ENCODE peak calls at places on chromosome 12, in four cellular contexts. B, V, Y and H are unnamed samples.

GRCh38 chr12:96985515-96986362 is 78.7 kb downstream of the NEDD1 start:
- DNase-seq in V (no peak), B (peak), Y (peak), H (no peak)

GRCh38 chr12:80472912-80473500 is 29.0 kb downstream of the PTPRQ start:
- DNase-seq in B (peak), V (peak), Y (no peak), H (peak)

GRCh38 chr12:124750787-124751471 is 112.7 kb downstream of the SCARB1 start:
- DNase-seq in V (no peak), Y (no peak), B (peak), H (no peak)

GRCh38 chr12:1629338-1630080 is 478 bp downstream of the WNT5B start:
- DNase-seq in V (peak), B (peak), Y (peak), H (no peak)

GRCh38 chr12:94638521-94638920 is 11.8 kb downstream of the TMCC3 start:
- DNase-seq in V (no peak), Y (no peak), B (no peak), H (no peak)

GRCh38 chr12:51242150-51242549 is 3.5 kb downstream of the DAZAP2 start:
- DNase-seq in Y (no peak), B (no peak), V (no peak), H (no peak)

GRCh38 chr12:67067453-67068203 is 201.5 kb upstream of the CAND1 start:
- DNase-seq in V (no peak), B (no peak), Y (no peak), H (no peak)

GRCh38 chr12:93571854-93572711 is at the start of gene SOCS2:
- DNase-seq in V (no peak), Y (peak), B (peak), H (peak)

GRCh38 chr12:106248177-106248848 is 493 bp upstream of the CKAP4 start:
- DNase-seq in Y (peak), V (peak), B (peak), H (peak)

GRCh38 chr12:28130625-28131598 is 59.3 kb upstream of the CCDC91 start:
- DNase-seq in B (no peak), Y (no peak), V (peak), H (peak)

GRCh38 chr12:14962797-14963196 is 1.4 kb upstream of the ARHGDIB start:
- DNase-seq in V (no peak), Y (no peak), B (no peak), H (no peak)

GRCh38 chr12:105882404-105882803 is 256.4 kb downstream of the NUAK1 start:
- DNase-seq in Y (no peak), V (peak), B (peak), H (peak)

GRCh38 chr12:87280356-87280755 is 748.8 kb downstream of the C12orf50 start:
- DNase-seq in Y (no peak), B (no peak), V (no peak), H (no peak)

GRCh38 chr12:103524238-103524875 is 28.6 kb upstream of the C12orf42 start:
- DNase-seq in B (no peak), Y (no peak), V (no peak), H (no peak)

GRCh38 chr12:51507188-51507587 is 82.6 kb downstream of the SLC4A8 start:
- DNase-seq in B (no peak), Y (no peak), V (no peak), H (no peak)

GRCh38 chr12:1662761-1663439 is 28.0 kb upstream of the ADIPOR2 start:
- DNase-seq in Y (peak), V (peak), B (peak), H (no peak)

GRCh38 chr12:116125084-116125483 is 152.4 kb downstream of the MED13L start:
- DNase-seq in V (no peak), B (no peak), Y (no peak), H (no peak)

GRCh38 chr12:116125981-116126566 is 151.4 kb downstream of the MED13L start:
- DNase-seq in Y (no peak), V (peak), B (no peak), H (peak)

GRCh38 chr12:116121453-116121871 is 156.0 kb downstream of the MED13L start:
- DNase-seq in B (no peak), V (peak), Y (no peak), H (peak)

GRCh38 chr12:116122639-116123038 is 154.9 kb downstream of the MED13L start:
- DNase-seq in Y (no peak), V (no peak), B (no peak), H (no peak)

GRCh38 chr12:116123511-116124258 is 153.8 kb downstream of the MED13L start:
- DNase-seq in B (peak), V (peak), Y (no peak), H (peak)
- H3K4me3 ChIP-seq in B (no peak), V (peak), Y (no peak), H (no peak)

DNA sequence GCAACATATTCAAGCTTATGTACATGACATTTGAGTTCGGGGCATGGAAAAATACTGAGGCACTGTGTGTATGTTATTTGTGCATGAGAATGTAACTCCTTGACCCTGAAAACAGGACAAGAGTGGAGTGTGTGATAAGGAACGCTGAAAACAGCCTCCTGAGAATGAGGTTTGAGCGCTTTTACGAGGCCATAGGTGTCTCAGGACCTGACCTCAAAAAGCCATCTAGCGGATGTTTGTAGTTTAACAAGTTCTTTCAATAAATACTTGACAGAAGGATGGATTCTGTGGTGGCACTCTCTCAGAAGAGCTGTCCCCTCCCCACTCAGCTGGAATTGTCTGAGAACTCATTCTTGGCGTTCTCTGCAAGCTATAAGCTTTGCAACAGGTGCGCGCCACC is 350.5 kb upstream of the TMTC1 start:
- DNase-seq in Y (no peak), V (no peak), B (peak), H (no peak)
- H3K4me3 ChIP-seq in Y (no peak), V (no peak), B (no peak), H (no peak)

DNA sequence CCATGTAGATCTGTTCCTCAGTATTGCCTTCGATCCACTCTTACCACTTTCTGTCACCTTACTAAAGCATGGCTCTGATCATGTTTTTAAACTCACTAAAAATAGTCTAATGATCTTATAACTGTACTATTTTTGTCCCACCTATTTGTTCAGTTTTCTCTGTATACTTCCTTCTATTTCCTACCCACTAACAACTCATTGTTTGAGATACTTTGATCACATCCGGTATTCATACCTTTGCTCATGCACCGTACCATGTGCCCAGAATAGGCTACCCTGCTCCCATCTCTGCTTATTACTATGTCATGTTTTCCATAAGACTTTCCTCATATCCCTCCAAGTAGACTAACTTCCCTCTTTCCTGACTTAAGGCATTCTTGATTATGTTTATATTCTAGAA is 128.6 kb downstream of the MED13L start:
- DNase-seq in V (no peak), Y (no peak), B (no peak), H (no peak)
- H3K4me3 ChIP-seq in V (no peak), Y (no peak), B (no peak), H (no peak)

GRCh38 chr12:50111417-50111692 is 681 bp upstream of the COX14 start:
- DNase-seq in B (no peak), Y (no peak), V (no peak), H (peak)
- H3K4me3 ChIP-seq in B (no peak), Y (no peak), V (peak), H (peak)